ENCODE peak calls at places on chromosomes 6 and 20, in nine cellular contexts. One of them, this sample, is unnamed.

GRCh38 chr6:7734707-7735383 is 8.9 kb downstream of the BMP6 start:
- DNase-seq in T-helper 2 cell: no peak
- DNase-seq in AG08396: no peak
- DNase-seq in iris pigment epithelial cell: no peak
- DNase-seq in Peyer's patch: no peak
- DNase-seq in stimulated activated CD4-positive, alpha-beta T cell treated with anti-CD3 and anti-CD28 coated beads, Interleukin-4, amount 100 ng/mL, for 24 hours: no peak
- DNase-seq in activated CD4-positive, alpha-beta T cell treated with anti-CD3 and anti-CD28 coated beads, Interleukin-2, amount 50 U/mL, for 1 hour: no peak
- DNase-seq in NCI-H1417 treated with DMSO at 0.1 percent for 48 hours: no peak
- DNase-seq in HFF-Myc: no peak
- DNase-seq in this sample: no peak

GRCh38 chr6:2935566-2936291 is 32.6 kb upstream of the SERPINB9 start:
- DNase-seq in T-helper 2 cell: no peak
- DNase-seq in AG08396: no peak
- DNase-seq in iris pigment epithelial cell: no peak
- DNase-seq in Peyer's patch: peak; percentile 46
- DNase-seq in stimulated activated CD4-positive, alpha-beta T cell treated with anti-CD3 and anti-CD28 coated beads, Interleukin-4, amount 100 ng/mL, for 24 hours: no peak
- DNase-seq in activated CD4-positive, alpha-beta T cell treated with anti-CD3 and anti-CD28 coated beads, Interleukin-2, amount 50 U/mL, for 1 hour: no peak
- DNase-seq in NCI-H1417 treated with DMSO at 0.1 percent for 48 hours: no peak
- DNase-seq in HFF-Myc: no peak
- DNase-seq in this sample: no peak

GRCh38 chr6:165922309-165922794 is 245.3 kb downstream of the TBXT start:
- DNase-seq in T-helper 2 cell: no peak
- DNase-seq in AG08396: no peak
- DNase-seq in iris pigment epithelial cell: peak; percentile 56
- DNase-seq in Peyer's patch: no peak
- DNase-seq in stimulated activated CD4-positive, alpha-beta T cell treated with anti-CD3 and anti-CD28 coated beads, Interleukin-4, amount 100 ng/mL, for 24 hours: no peak
- DNase-seq in activated CD4-positive, alpha-beta T cell treated with anti-CD3 and anti-CD28 coated beads, Interleukin-2, amount 50 U/mL, for 1 hour: no peak
- DNase-seq in NCI-H1417 treated with DMSO at 0.1 percent for 48 hours: no peak
- DNase-seq in HFF-Myc: no peak
- DNase-seq in this sample: no peak

GRCh38 chr20:8786383-8786782 is 282.5 kb upstream of the PLCB4 start:
- DNase-seq in T-helper 2 cell: no peak
- DNase-seq in AG08396: no peak
- DNase-seq in iris pigment epithelial cell: no peak
- DNase-seq in Peyer's patch: no peak
- DNase-seq in stimulated activated CD4-positive, alpha-beta T cell treated with anti-CD3 and anti-CD28 coated beads, Interleukin-4, amount 100 ng/mL, for 24 hours: no peak
- DNase-seq in activated CD4-positive, alpha-beta T cell treated with anti-CD3 and anti-CD28 coated beads, Interleukin-2, amount 50 U/mL, for 1 hour: no peak
- DNase-seq in NCI-H1417 treated with DMSO at 0.1 percent for 48 hours: no peak
- DNase-seq in HFF-Myc: no peak
- DNase-seq in this sample: no peak

GRCh38 chr20:47360489-47361267 is 4.2 kb upstream of the ZMYND8 start:
- DNase-seq in T-helper 2 cell: no peak
- DNase-seq in AG08396: peak; percentile 63
- DNase-seq in iris pigment epithelial cell: peak; percentile 97
- DNase-seq in Peyer's patch: peak; percentile 81
- DNase-seq in stimulated activated CD4-positive, alpha-beta T cell treated with anti-CD3 and anti-CD28 coated beads, Interleukin-4, amount 100 ng/mL, for 24 hours: no peak
- DNase-seq in activated CD4-positive, alpha-beta T cell treated with anti-CD3 and anti-CD28 coated beads, Interleukin-2, amount 50 U/mL, for 1 hour: no peak
- DNase-seq in NCI-H1417 treated with DMSO at 0.1 percent for 48 hours: no peak
- DNase-seq in HFF-Myc: peak; percentile 82
- DNase-seq in this sample: peak; percentile 30

GRCh38 chr20:39910536-39910935 is 778.5 kb downstream of the MAFB start:
- DNase-seq in T-helper 2 cell: no peak
- DNase-seq in AG08396: no peak
- DNase-seq in iris pigment epithelial cell: no peak
- DNase-seq in Peyer's patch: no peak
- DNase-seq in stimulated activated CD4-positive, alpha-beta T cell treated with anti-CD3 and anti-CD28 coated beads, Interleukin-4, amount 100 ng/mL, for 24 hours: no peak
- DNase-seq in activated CD4-positive, alpha-beta T cell treated with anti-CD3 and anti-CD28 coated beads, Interleukin-2, amount 50 U/mL, for 1 hour: no peak
- DNase-seq in NCI-H1417 treated with DMSO at 0.1 percent for 48 hours: no peak
- DNase-seq in HFF-Myc: no peak
- DNase-seq in this sample: no peak

GRCh38 chr20:50304501-50304856 is 113.8 kb downstream of the CEBPB start:
- DNase-seq in T-helper 2 cell: no peak
- DNase-seq in AG08396: peak; percentile 77
- DNase-seq in iris pigment epithelial cell: peak; percentile 49
- DNase-seq in Peyer's patch: peak; percentile 68
- DNase-seq in stimulated activated CD4-positive, alpha-beta T cell treated with anti-CD3 and anti-CD28 coated beads, Interleukin-4, amount 100 ng/mL, for 24 hours: no peak
- DNase-seq in activated CD4-positive, alpha-beta T cell treated with anti-CD3 and anti-CD28 coated beads, Interleukin-2, amount 50 U/mL, for 1 hour: no peak
- DNase-seq in NCI-H1417 treated with DMSO at 0.1 percent for 48 hours: no peak
- DNase-seq in HFF-Myc: peak; percentile 90
- DNase-seq in this sample: no peak

GRCh38 chr20:47677314-47678129 is 107.8 kb downstream of the SULF2 start:
- DNase-seq in T-helper 2 cell: no peak
- DNase-seq in AG08396: peak; percentile 50
- DNase-seq in iris pigment epithelial cell: peak; percentile 20
- DNase-seq in Peyer's patch: peak; percentile 70
- DNase-seq in stimulated activated CD4-positive, alpha-beta T cell treated with anti-CD3 and anti-CD28 coated beads, Interleukin-4, amount 100 ng/mL, for 24 hours: peak; percentile 69
- DNase-seq in activated CD4-positive, alpha-beta T cell treated with anti-CD3 and anti-CD28 coated beads, Interleukin-2, amount 50 U/mL, for 1 hour: peak; percentile 53
- DNase-seq in NCI-H1417 treated with DMSO at 0.1 percent for 48 hours: no peak
- DNase-seq in HFF-Myc: no peak
- DNase-seq in this sample: peak; percentile 20

GRCh38 chr6:157867155-157867559 is 44.1 kb downstream of the SNX9 start:
- DNase-seq in T-helper 2 cell: no peak
- DNase-seq in AG08396: peak; percentile 16
- DNase-seq in iris pigment epithelial cell: peak; percentile 66
- DNase-seq in Peyer's patch: no peak
- DNase-seq in stimulated activated CD4-positive, alpha-beta T cell treated with anti-CD3 and anti-CD28 coated beads, Interleukin-4, amount 100 ng/mL, for 24 hours: peak; percentile 30
- DNase-seq in activated CD4-positive, alpha-beta T cell treated with anti-CD3 and anti-CD28 coated beads, Interleukin-2, amount 50 U/mL, for 1 hour: no peak
- DNase-seq in NCI-H1417 treated with DMSO at 0.1 percent for 48 hours: no peak
- DNase-seq in HFF-Myc: no peak
- DNase-seq in this sample: no peak

GRCh38 chr6:133648576-133648975 is 240.3 kb upstream of the TCF21 start:
- DNase-seq in T-helper 2 cell: no peak
- DNase-seq in AG08396: no peak
- DNase-seq in iris pigment epithelial cell: peak; percentile 51
- DNase-seq in Peyer's patch: no peak
- DNase-seq in stimulated activated CD4-positive, alpha-beta T cell treated with anti-CD3 and anti-CD28 coated beads, Interleukin-4, amount 100 ng/mL, for 24 hours: no peak
- DNase-seq in activated CD4-positive, alpha-beta T cell treated with anti-CD3 and anti-CD28 coated beads, Interleukin-2, amount 50 U/mL, for 1 hour: no peak
- DNase-seq in NCI-H1417 treated with DMSO at 0.1 percent for 48 hours: no peak
- DNase-seq in HFF-Myc: no peak
- DNase-seq in this sample: no peak

GRCh38 chr6:19838442-19839236 is 1.5 kb downstream of the ID4 start:
- DNase-seq in T-helper 2 cell: no peak
- DNase-seq in AG08396: peak; percentile 44
- DNase-seq in iris pigment epithelial cell: peak; percentile 25
- DNase-seq in Peyer's patch: peak; percentile 49
- DNase-seq in stimulated activated CD4-positive, alpha-beta T cell treated with anti-CD3 and anti-CD28 coated beads, Interleukin-4, amount 100 ng/mL, for 24 hours: no peak
- DNase-seq in activated CD4-positive, alpha-beta T cell treated with anti-CD3 and anti-CD28 coated beads, Interleukin-2, amount 50 U/mL, for 1 hour: no peak
- DNase-seq in NCI-H1417 treated with DMSO at 0.1 percent for 48 hours: peak; percentile 78
- DNase-seq in HFF-Myc: no peak
- DNase-seq in this sample: peak; percentile 12

GRCh38 chr6:133637874-133638273 is 251.0 kb upstream of the TCF21 start:
- DNase-seq in T-helper 2 cell: no peak
- DNase-seq in AG08396: no peak
- DNase-seq in iris pigment epithelial cell: no peak
- DNase-seq in Peyer's patch: no peak
- DNase-seq in stimulated activated CD4-positive, alpha-beta T cell treated with anti-CD3 and anti-CD28 coated beads, Interleukin-4, amount 100 ng/mL, for 24 hours: no peak
- DNase-seq in activated CD4-positive, alpha-beta T cell treated with anti-CD3 and anti-CD28 coated beads, Interleukin-2, amount 50 U/mL, for 1 hour: no peak
- DNase-seq in NCI-H1417 treated with DMSO at 0.1 percent for 48 hours: no peak
- DNase-seq in HFF-Myc: no peak
- DNase-seq in this sample: no peak

GRCh38 chr6:57137392-57137791 is 34.7 kb upstream of the BAG2 start:
- DNase-seq in T-helper 2 cell: no peak
- DNase-seq in AG08396: no peak
- DNase-seq in iris pigment epithelial cell: no peak
- DNase-seq in Peyer's patch: no peak
- DNase-seq in stimulated activated CD4-positive, alpha-beta T cell treated with anti-CD3 and anti-CD28 coated beads, Interleukin-4, amount 100 ng/mL, for 24 hours: no peak
- DNase-seq in activated CD4-positive, alpha-beta T cell treated with anti-CD3 and anti-CD28 coated beads, Interleukin-2, amount 50 U/mL, for 1 hour: no peak
- DNase-seq in NCI-H1417 treated with DMSO at 0.1 percent for 48 hours: no peak
- DNase-seq in HFF-Myc: no peak
- DNase-seq in this sample: no peak

GRCh38 chr6:131065824-131066171 is 2.8 kb upstream of the EPB41L2 start:
- DNase-seq in T-helper 2 cell: no peak
- DNase-seq in AG08396: no peak
- DNase-seq in iris pigment epithelial cell: no peak
- DNase-seq in Peyer's patch: no peak
- DNase-seq in stimulated activated CD4-positive, alpha-beta T cell treated with anti-CD3 and anti-CD28 coated beads, Interleukin-4, amount 100 ng/mL, for 24 hours: no peak
- DNase-seq in activated CD4-positive, alpha-beta T cell treated with anti-CD3 and anti-CD28 coated beads, Interleukin-2, amount 50 U/mL, for 1 hour: no peak
- DNase-seq in NCI-H1417 treated with DMSO at 0.1 percent for 48 hours: no peak
- DNase-seq in HFF-Myc: no peak
- DNase-seq in this sample: no peak

GRCh38 chr6:34234667-34235604 is 1.7 kb upstream of the HMGA1 start:
- DNase-seq in T-helper 2 cell: no peak
- DNase-seq in AG08396: peak; percentile 3
- DNase-seq in iris pigment epithelial cell: no peak
- DNase-seq in Peyer's patch: peak; percentile 65
- DNase-seq in stimulated activated CD4-positive, alpha-beta T cell treated with anti-CD3 and anti-CD28 coated beads, Interleukin-4, amount 100 ng/mL, for 24 hours: peak; percentile 44
- DNase-seq in activated CD4-positive, alpha-beta T cell treated with anti-CD3 and anti-CD28 coated beads, Interleukin-2, amount 50 U/mL, for 1 hour: no peak
- DNase-seq in NCI-H1417 treated with DMSO at 0.1 percent for 48 hours: no peak
- DNase-seq in HFF-Myc: no peak
- DNase-seq in this sample: no peak

GRCh38 chr6:75546401-75546800 is 52.8 kb upstream of the FILIP1 start:
- DNase-seq in T-helper 2 cell: no peak
- DNase-seq in AG08396: peak; percentile 16
- DNase-seq in iris pigment epithelial cell: peak; percentile 44
- DNase-seq in Peyer's patch: no peak
- DNase-seq in stimulated activated CD4-positive, alpha-beta T cell treated with anti-CD3 and anti-CD28 coated beads, Interleukin-4, amount 100 ng/mL, for 24 hours: no peak
- DNase-seq in activated CD4-positive, alpha-beta T cell treated with anti-CD3 and anti-CD28 coated beads, Interleukin-2, amount 50 U/mL, for 1 hour: no peak
- DNase-seq in NCI-H1417 treated with DMSO at 0.1 percent for 48 hours: no peak
- DNase-seq in HFF-Myc: peak; percentile 6
- DNase-seq in this sample: no peak

GRCh38 chr20:43915209-43916072 is 789 bp downstream of the TOX2 start:
- DNase-seq in T-helper 2 cell: no peak
- DNase-seq in AG08396: peak; percentile 65
- DNase-seq in iris pigment epithelial cell: peak; percentile 49
- DNase-seq in Peyer's patch: peak; percentile 54
- DNase-seq in stimulated activated CD4-positive, alpha-beta T cell treated with anti-CD3 and anti-CD28 coated beads, Interleukin-4, amount 100 ng/mL, for 24 hours: peak; percentile 54
- DNase-seq in activated CD4-positive, alpha-beta T cell treated with anti-CD3 and anti-CD28 coated beads, Interleukin-2, amount 50 U/mL, for 1 hour: peak; percentile 33
- DNase-seq in NCI-H1417 treated with DMSO at 0.1 percent for 48 hours: no peak
- DNase-seq in HFF-Myc: no peak
- DNase-seq in this sample: no peak

GRCh38 chr20:50520222-50520877 is 10.2 kb downstream of the PTPN1 start:
- DNase-seq in T-helper 2 cell: no peak
- DNase-seq in AG08396: no peak
- DNase-seq in iris pigment epithelial cell: no peak
- DNase-seq in Peyer's patch: peak; percentile 66
- DNase-seq in stimulated activated CD4-positive, alpha-beta T cell treated with anti-CD3 and anti-CD28 coated beads, Interleukin-4, amount 100 ng/mL, for 24 hours: peak; percentile 52
- DNase-seq in activated CD4-positive, alpha-beta T cell treated with anti-CD3 and anti-CD28 coated beads, Interleukin-2, amount 50 U/mL, for 1 hour: peak; percentile 29
- DNase-seq in NCI-H1417 treated with DMSO at 0.1 percent for 48 hours: no peak
- DNase-seq in HFF-Myc: no peak
- DNase-seq in this sample: no peak

GRCh38 chr6:137160763-137161162 is 12.7 kb downstream of the IL22RA2 start:
- DNase-seq in T-helper 2 cell: no peak
- DNase-seq in AG08396: peak; percentile 12
- DNase-seq in iris pigment epithelial cell: peak; percentile 77
- DNase-seq in Peyer's patch: no peak
- DNase-seq in stimulated activated CD4-positive, alpha-beta T cell treated with anti-CD3 and anti-CD28 coated beads, Interleukin-4, amount 100 ng/mL, for 24 hours: no peak
- DNase-seq in activated CD4-positive, alpha-beta T cell treated with anti-CD3 and anti-CD28 coated beads, Interleukin-2, amount 50 U/mL, for 1 hour: no peak
- DNase-seq in NCI-H1417 treated with DMSO at 0.1 percent for 48 hours: no peak
- DNase-seq in HFF-Myc: no peak
- DNase-seq in this sample: no peak

GRCh38 chr6:157898169-157898568 is 75.1 kb downstream of the SNX9 start:
- DNase-seq in T-helper 2 cell: no peak
- DNase-seq in AG08396: no peak
- DNase-seq in iris pigment epithelial cell: no peak
- DNase-seq in Peyer's patch: no peak
- DNase-seq in stimulated activated CD4-positive, alpha-beta T cell treated with anti-CD3 and anti-CD28 coated beads, Interleukin-4, amount 100 ng/mL, for 24 hours: no peak
- DNase-seq in activated CD4-positive, alpha-beta T cell treated with anti-CD3 and anti-CD28 coated beads, Interleukin-2, amount 50 U/mL, for 1 hour: peak; percentile 27
- DNase-seq in NCI-H1417 treated with DMSO at 0.1 percent for 48 hours: no peak
- DNase-seq in HFF-Myc: no peak
- DNase-seq in this sample: no peak

GRCh38 chr6:18260448-18261106 is 3.8 kb downstream of the DEK start:
- DNase-seq in T-helper 2 cell: no peak
- DNase-seq in AG08396: no peak
- DNase-seq in iris pigment epithelial cell: peak; percentile 49
- DNase-seq in Peyer's patch: no peak
- DNase-seq in stimulated activated CD4-positive, alpha-beta T cell treated with anti-CD3 and anti-CD28 coated beads, Interleukin-4, amount 100 ng/mL, for 24 hours: peak; percentile 17
- DNase-seq in activated CD4-positive, alpha-beta T cell treated with anti-CD3 and anti-CD28 coated beads, Interleukin-2, amount 50 U/mL, for 1 hour: no peak
- DNase-seq in NCI-H1417 treated with DMSO at 0.1 percent for 48 hours: no peak
- DNase-seq in HFF-Myc: no peak
- DNase-seq in this sample: no peak

GRCh38 chr20:21521596-21522478 is 8.0 kb upstream of the NKX2-2 start:
- DNase-seq in T-helper 2 cell: no peak
- DNase-seq in AG08396: no peak
- DNase-seq in iris pigment epithelial cell: no peak
- DNase-seq in Peyer's patch: peak; percentile 26
- DNase-seq in stimulated activated CD4-positive, alpha-beta T cell treated with anti-CD3 and anti-CD28 coated beads, Interleukin-4, amount 100 ng/mL, for 24 hours: no peak
- DNase-seq in activated CD4-positive, alpha-beta T cell treated with anti-CD3 and anti-CD28 coated beads, Interleukin-2, amount 50 U/mL, for 1 hour: no peak
- DNase-seq in NCI-H1417 treated with DMSO at 0.1 percent for 48 hours: no peak
- DNase-seq in HFF-Myc: no peak
- DNase-seq in this sample: no peak

GRCh38 chr6:21111399-21111725 is 482.2 kb upstream of the SOX4 start:
- DNase-seq in T-helper 2 cell: no peak
- DNase-seq in AG08396: no peak
- DNase-seq in iris pigment epithelial cell: no peak
- DNase-seq in Peyer's patch: no peak
- DNase-seq in stimulated activated CD4-positive, alpha-beta T cell treated with anti-CD3 and anti-CD28 coated beads, Interleukin-4, amount 100 ng/mL, for 24 hours: no peak
- DNase-seq in activated CD4-positive, alpha-beta T cell treated with anti-CD3 and anti-CD28 coated beads, Interleukin-2, amount 50 U/mL, for 1 hour: no peak
- DNase-seq in NCI-H1417 treated with DMSO at 0.1 percent for 48 hours: peak; percentile 76
- DNase-seq in HFF-Myc: no peak
- DNase-seq in this sample: no peak

GRCh38 chr20:34220581-34220980 is 20.6 kb upstream of the ASIP start:
- DNase-seq in T-helper 2 cell: no peak
- DNase-seq in AG08396: no peak
- DNase-seq in iris pigment epithelial cell: peak; percentile 77
- DNase-seq in Peyer's patch: no peak
- DNase-seq in stimulated activated CD4-positive, alpha-beta T cell treated with anti-CD3 and anti-CD28 coated beads, Interleukin-4, amount 100 ng/mL, for 24 hours: no peak
- DNase-seq in activated CD4-positive, alpha-beta T cell treated with anti-CD3 and anti-CD28 coated beads, Interleukin-2, amount 50 U/mL, for 1 hour: no peak
- DNase-seq in NCI-H1417 treated with DMSO at 0.1 percent for 48 hours: no peak
- DNase-seq in HFF-Myc: peak; percentile 63
- DNase-seq in this sample: no peak

GRCh38 chr6:21767891-21768659 is 174.5 kb downstream of the SOX4 start:
- DNase-seq in T-helper 2 cell: no peak
- DNase-seq in AG08396: peak; percentile 39
- DNase-seq in iris pigment epithelial cell: peak; percentile 89
- DNase-seq in Peyer's patch: no peak
- DNase-seq in stimulated activated CD4-positive, alpha-beta T cell treated with anti-CD3 and anti-CD28 coated beads, Interleukin-4, amount 100 ng/mL, for 24 hours: no peak
- DNase-seq in activated CD4-positive, alpha-beta T cell treated with anti-CD3 and anti-CD28 coated beads, Interleukin-2, amount 50 U/mL, for 1 hour: no peak
- DNase-seq in NCI-H1417 treated with DMSO at 0.1 percent for 48 hours: no peak
- DNase-seq in HFF-Myc: no peak
- DNase-seq in this sample: no peak

GRCh38 chr6:113591896-113592827 is 265.0 kb upstream of the MARCKS start:
- DNase-seq in T-helper 2 cell: no peak
- DNase-seq in AG08396: no peak
- DNase-seq in iris pigment epithelial cell: peak; percentile 55
- DNase-seq in Peyer's patch: peak; percentile 60
- DNase-seq in stimulated activated CD4-positive, alpha-beta T cell treated with anti-CD3 and anti-CD28 coated beads, Interleukin-4, amount 100 ng/mL, for 24 hours: no peak
- DNase-seq in activated CD4-positive, alpha-beta T cell treated with anti-CD3 and anti-CD28 coated beads, Interleukin-2, amount 50 U/mL, for 1 hour: no peak
- DNase-seq in NCI-H1417 treated with DMSO at 0.1 percent for 48 hours: no peak
- DNase-seq in HFF-Myc: no peak
- DNase-seq in this sample: peak; percentile 30